ENCODE peak calls at places on chromosomes 7 and 10, in nine cellular contexts. One of them, this sample, is unnamed.

GRCh38 chr7:151381333-151382078 is 28.3 kb downstream of the WDR86 start:
- DNase-seq in osteocyte: no peak
- DNase-seq in T1000: no peak
- DNase-seq in adipocyte: no peak
- DNase-seq in AG04450: no peak
- DNase-seq in DMS153: no peak
- DNase-seq in caudate nucleus: no peak
- DNase-seq in activated T-helper 9 cell treated with anti-CD3 and anti-CD28 coated beads, Interleukin-2, amount 50 U/mL, for 16 hours: peak; percentile 47
- DNase-seq in aorta: no peak
- DNase-seq in this sample: no peak

GRCh38 chr10:63396123-63396719 is 69.6 kb downstream of the JMJD1C start:
- DNase-seq in osteocyte: no peak
- DNase-seq in T1000: no peak
- DNase-seq in adipocyte: no peak
- DNase-seq in AG04450: no peak
- DNase-seq in DMS153: no peak
- DNase-seq in caudate nucleus: no peak
- DNase-seq in activated T-helper 9 cell treated with anti-CD3 and anti-CD28 coated beads, Interleukin-2, amount 50 U/mL, for 16 hours: no peak
- DNase-seq in aorta: no peak
- DNase-seq in this sample: no peak

GRCh38 chr10:15290150-15290549 is 80.9 kb downstream of the FAM171A1 start:
- DNase-seq in osteocyte: no peak
- DNase-seq in T1000: no peak
- DNase-seq in adipocyte: no peak
- DNase-seq in AG04450: no peak
- DNase-seq in DMS153: no peak
- DNase-seq in caudate nucleus: no peak
- DNase-seq in activated T-helper 9 cell treated with anti-CD3 and anti-CD28 coated beads, Interleukin-2, amount 50 U/mL, for 16 hours: no peak
- DNase-seq in aorta: no peak
- DNase-seq in this sample: no peak

GRCh38 chr10:102918817-102919236 is 733 bp downstream of the CNNM2 start:
- DNase-seq in osteocyte: no peak
- DNase-seq in T1000: no peak
- DNase-seq in adipocyte: peak; percentile 32
- DNase-seq in AG04450: no peak
- DNase-seq in DMS153: no peak
- DNase-seq in caudate nucleus: peak; percentile 30
- DNase-seq in activated T-helper 9 cell treated with anti-CD3 and anti-CD28 coated beads, Interleukin-2, amount 50 U/mL, for 16 hours: peak; percentile 15
- DNase-seq in aorta: no peak
- DNase-seq in this sample: no peak

GRCh38 chr7:39465055-39465929 is 100.9 kb upstream of the YAE1 start:
- DNase-seq in osteocyte: no peak
- DNase-seq in T1000: peak; percentile 7
- DNase-seq in adipocyte: peak; percentile 84
- DNase-seq in AG04450: peak; percentile 36
- DNase-seq in DMS153: peak; percentile 51
- DNase-seq in caudate nucleus: peak; percentile 2
- DNase-seq in activated T-helper 9 cell treated with anti-CD3 and anti-CD28 coated beads, Interleukin-2, amount 50 U/mL, for 16 hours: no peak
- DNase-seq in aorta: no peak
- DNase-seq in this sample: no peak

GRCh38 chr10:18205098-18205834 is 65.0 kb downstream of the CACNB2 start:
- DNase-seq in osteocyte: no peak
- DNase-seq in T1000: no peak
- DNase-seq in adipocyte: peak; percentile 76
- DNase-seq in AG04450: no peak
- DNase-seq in DMS153: no peak
- DNase-seq in caudate nucleus: no peak
- DNase-seq in activated T-helper 9 cell treated with anti-CD3 and anti-CD28 coated beads, Interleukin-2, amount 50 U/mL, for 16 hours: no peak
- DNase-seq in aorta: no peak
- DNase-seq in this sample: no peak

GRCh38 chr10:110273474-110273873 is 31.2 kb downstream of the SMNDC1 start:
- DNase-seq in osteocyte: no peak
- DNase-seq in T1000: no peak
- DNase-seq in adipocyte: peak; percentile 67
- DNase-seq in AG04450: peak; percentile 57
- DNase-seq in DMS153: no peak
- DNase-seq in caudate nucleus: no peak
- DNase-seq in activated T-helper 9 cell treated with anti-CD3 and anti-CD28 coated beads, Interleukin-2, amount 50 U/mL, for 16 hours: peak; percentile 4
- DNase-seq in aorta: peak; percentile 81
- DNase-seq in this sample: no peak

GRCh38 chr7:76023002-76023401 is 24.8 kb downstream of the STYXL1 start:
- DNase-seq in osteocyte: no peak
- DNase-seq in T1000: no peak
- DNase-seq in adipocyte: no peak
- DNase-seq in AG04450: no peak
- DNase-seq in DMS153: no peak
- DNase-seq in caudate nucleus: no peak
- DNase-seq in activated T-helper 9 cell treated with anti-CD3 and anti-CD28 coated beads, Interleukin-2, amount 50 U/mL, for 16 hours: no peak
- DNase-seq in aorta: no peak
- DNase-seq in this sample: no peak

GRCh38 chr7:50142421-50143113 is 49.5 kb upstream of the ZPBP start:
- DNase-seq in osteocyte: no peak
- DNase-seq in T1000: no peak
- DNase-seq in adipocyte: peak; percentile 75
- DNase-seq in AG04450: no peak
- DNase-seq in DMS153: peak; percentile 7
- DNase-seq in caudate nucleus: no peak
- DNase-seq in activated T-helper 9 cell treated with anti-CD3 and anti-CD28 coated beads, Interleukin-2, amount 50 U/mL, for 16 hours: no peak
- DNase-seq in aorta: no peak
- DNase-seq in this sample: no peak

GRCh38 chr10:114103286-114103685 is 59.6 kb downstream of the ADRB1 start:
- DNase-seq in osteocyte: no peak
- DNase-seq in T1000: no peak
- DNase-seq in adipocyte: peak; percentile 85
- DNase-seq in AG04450: peak; percentile 11
- DNase-seq in DMS153: peak; percentile 30
- DNase-seq in caudate nucleus: peak; percentile 7
- DNase-seq in activated T-helper 9 cell treated with anti-CD3 and anti-CD28 coated beads, Interleukin-2, amount 50 U/mL, for 16 hours: no peak
- DNase-seq in aorta: no peak
- DNase-seq in this sample: no peak

GRCh38 chr7:102473271-102473991 is 5.3 kb downstream of the POLR2J start:
- DNase-seq in osteocyte: peak; percentile 74
- DNase-seq in T1000: no peak
- DNase-seq in adipocyte: no peak
- DNase-seq in AG04450: no peak
- DNase-seq in DMS153: no peak
- DNase-seq in caudate nucleus: no peak
- DNase-seq in activated T-helper 9 cell treated with anti-CD3 and anti-CD28 coated beads, Interleukin-2, amount 50 U/mL, for 16 hours: no peak
- DNase-seq in aorta: peak; percentile 73
- DNase-seq in this sample: peak; percentile 69

GRCh38 chr10:124252097-124252715 is 158.8 kb upstream of the CHST15 start:
- DNase-seq in osteocyte: peak; percentile 34
- DNase-seq in T1000: no peak
- DNase-seq in adipocyte: no peak
- DNase-seq in AG04450: no peak
- DNase-seq in DMS153: no peak
- DNase-seq in caudate nucleus: no peak
- DNase-seq in activated T-helper 9 cell treated with anti-CD3 and anti-CD28 coated beads, Interleukin-2, amount 50 U/mL, for 16 hours: no peak
- DNase-seq in aorta: no peak
- DNase-seq in this sample: peak; percentile 70

GRCh38 chr10:26879744-26880143 is 19.0 kb upstream of the ABI1 start:
- DNase-seq in osteocyte: no peak
- DNase-seq in T1000: no peak
- DNase-seq in adipocyte: no peak
- DNase-seq in AG04450: no peak
- DNase-seq in DMS153: peak; percentile 32
- DNase-seq in caudate nucleus: no peak
- DNase-seq in activated T-helper 9 cell treated with anti-CD3 and anti-CD28 coated beads, Interleukin-2, amount 50 U/mL, for 16 hours: no peak
- DNase-seq in aorta: no peak
- DNase-seq in this sample: no peak

GRCh38 chr10:73586583-73586984 is 4.6 kb downstream of the USP54 start:
- DNase-seq in osteocyte: no peak
- DNase-seq in T1000: no peak
- DNase-seq in adipocyte: peak; percentile 83
- DNase-seq in AG04450: peak; percentile 21
- DNase-seq in DMS153: no peak
- DNase-seq in caudate nucleus: no peak
- DNase-seq in activated T-helper 9 cell treated with anti-CD3 and anti-CD28 coated beads, Interleukin-2, amount 50 U/mL, for 16 hours: no peak
- DNase-seq in aorta: no peak
- DNase-seq in this sample: no peak

GRCh38 chr10:125028291-125028867 is 86.5 kb downstream of the ZRANB1 start:
- DNase-seq in osteocyte: no peak
- DNase-seq in T1000: peak; percentile 5
- DNase-seq in adipocyte: peak; percentile 64
- DNase-seq in AG04450: no peak
- DNase-seq in DMS153: no peak
- DNase-seq in caudate nucleus: no peak
- DNase-seq in activated T-helper 9 cell treated with anti-CD3 and anti-CD28 coated beads, Interleukin-2, amount 50 U/mL, for 16 hours: no peak
- DNase-seq in aorta: peak; percentile 71
- DNase-seq in this sample: no peak

GRCh38 chr10:30170146-30170545 is 110.8 kb upstream of the JCAD start:
- DNase-seq in osteocyte: no peak
- DNase-seq in T1000: no peak
- DNase-seq in adipocyte: no peak
- DNase-seq in AG04450: no peak
- DNase-seq in DMS153: no peak
- DNase-seq in caudate nucleus: no peak
- DNase-seq in activated T-helper 9 cell treated with anti-CD3 and anti-CD28 coated beads, Interleukin-2, amount 50 U/mL, for 16 hours: no peak
- DNase-seq in aorta: no peak
- DNase-seq in this sample: no peak

GRCh38 chr10:1243486-1244182 is 187.4 kb downstream of the WDR37 start:
- DNase-seq in osteocyte: peak; percentile 82
- DNase-seq in T1000: no peak
- DNase-seq in adipocyte: no peak
- DNase-seq in AG04450: no peak
- DNase-seq in DMS153: no peak
- DNase-seq in caudate nucleus: no peak
- DNase-seq in activated T-helper 9 cell treated with anti-CD3 and anti-CD28 coated beads, Interleukin-2, amount 50 U/mL, for 16 hours: no peak
- DNase-seq in aorta: peak; percentile 68
- DNase-seq in this sample: no peak